ENCODE peak calls at places on chromosomes 6 and 20, in five cellular contexts. I is nucleus accumbens; P is GM23248; M is activated naive CD4-positive, alpha-beta T cell treated with anti-CD3 and anti-CD28 coated beads, Interleukin-2, amount 10 ng/mL, durations not matched to agents 7 days and 5 days; C is stimulated activated naive CD8-positive, alpha-beta T cell treated with anti-CD3 and anti-CD28 coated beads, Interleukin-15, Interleukin-2, amounts not matched to agents 100 U/mL and 50 U/mL, for 24 hours. Y is an unnamed sample.

GRCh38 chr6:138492113-138492512 is 7.2 kb downstream of the NHSL1 start:
- DNase-seq in I (no peak), P (no peak), M (no peak), C (no peak), Y (no peak)

GRCh38 chr20:1657556-1658334 is at the start of gene SIRPG:
- DNase-seq in P (no peak), I (no peak), M (peak), C (no peak), Y (no peak)

GRCh38 chr6:80029442-80029841 is 25.0 kb downstream of the TTK start:
- DNase-seq in M (no peak), I (no peak), P (no peak), C (no peak), Y (no peak)

GRCh38 chr20:2914160-2914559 is 40.9 kb downstream of the PTPRA start:
- DNase-seq in P (no peak), I (no peak), M (no peak), C (no peak), Y (no peak)

GRCh38 chr20:19944772-19945459 is 72.2 kb upstream of the NAA20 start:
- DNase-seq in M (no peak), I (no peak), C (peak), P (peak), Y (no peak)

GRCh38 chr20:47502271-47502730 is 614 bp downstream of the NCOA3 start:
- DNase-seq in C (peak), I (peak), P (peak), M (peak), Y (no peak)

GRCh38 chr6:30889921-30890645 is 5.8 kb downstream of the DDR1 start:
- DNase-seq in M (no peak), C (no peak), P (no peak), I (peak), Y (peak)

GRCh38 chr6:135667694-135668455 is 170.3 kb upstream of the AHI1 start:
- DNase-seq in M (no peak), C (no peak), I (no peak), P (peak), Y (peak)

Y was measured in spleen.